ENCODE peak calls at places on chromosomes 4 and X, in eight cellular contexts. One of them, this sample, is unnamed.
A peak's percentile ranks its signal among the peaks of the same experiment; 100 is the strongest.

GRCh38 chr4:176507845-176508533 is 188.2 kb downstream of the SPCS3 start:
- DNase-seq in uterus: no peak
- DNase-seq in fibroblast of lung: no peak
- DNase-seq in NCI-H774: no peak
- DNase-seq in ureter: no peak
- DNase-seq in amniotic stem cell: no peak
- DNase-seq in left kidney: no peak
- DNase-seq in NCI-H1694: no peak
- DNase-seq in this sample: no peak

GRCh38 chr4:25993564-25994185 is 79.7 kb downstream of the SMIM20 start:
- DNase-seq in uterus: no peak
- DNase-seq in ureter: no peak
- DNase-seq in left kidney: peak; percentile 36
- DNase-seq in amniotic stem cell: no peak
- DNase-seq in NCI-H774: no peak
- DNase-seq in NCI-H1694: no peak
- DNase-seq in fibroblast of lung: peak; percentile 46
- DNase-seq in this sample: no peak

GRCh38 chrX:19566359-19567141 is 51.2 kb upstream of the MAP3K15 start:
- DNase-seq in fibroblast of lung: peak; percentile 33
- DNase-seq in NCI-H1694: no peak
- DNase-seq in NCI-H774: no peak
- DNase-seq in ureter: no peak
- DNase-seq in uterus: no peak
- DNase-seq in amniotic stem cell: no peak
- DNase-seq in left kidney: peak; percentile 16
- DNase-seq in this sample: no peak

GRCh38 chr4:141730805-141731204 is 94.4 kb downstream of the IL15 start:
- DNase-seq in ureter: no peak
- DNase-seq in fibroblast of lung: peak; percentile 8
- DNase-seq in amniotic stem cell: no peak
- DNase-seq in left kidney: no peak
- DNase-seq in NCI-H1694: no peak
- DNase-seq in uterus: no peak
- DNase-seq in NCI-H774: no peak
- DNase-seq in this sample: no peak

GRCh38 chr4:6673660-6674499 is 19.8 kb upstream of the S100P start:
- DNase-seq in uterus: peak; percentile 95
- DNase-seq in NCI-H1694: no peak
- DNase-seq in amniotic stem cell: peak; percentile 96
- DNase-seq in fibroblast of lung: peak; percentile 98
- DNase-seq in left kidney: peak; percentile 98
- DNase-seq in ureter: peak; percentile 95
- DNase-seq in NCI-H774: peak; percentile 91
- DNase-seq in this sample: peak; percentile 93

GRCh38 chr4:7358100-7358735 is 76.5 kb downstream of the PSAPL1 start:
- DNase-seq in fibroblast of lung: peak; percentile 96
- DNase-seq in NCI-H1694: peak; percentile 77
- DNase-seq in uterus: peak; percentile 35
- DNase-seq in ureter: no peak
- DNase-seq in NCI-H774: no peak
- DNase-seq in left kidney: peak; percentile 75
- DNase-seq in amniotic stem cell: peak; percentile 76
- DNase-seq in this sample: no peak

GRCh38 chr4:61468091-61468720 is 268.1 kb downstream of the ADGRL3 start:
- DNase-seq in NCI-H774: no peak
- DNase-seq in ureter: no peak
- DNase-seq in uterus: no peak
- DNase-seq in NCI-H1694: no peak
- DNase-seq in amniotic stem cell: no peak
- DNase-seq in left kidney: no peak
- DNase-seq in fibroblast of lung: peak; percentile 92
- DNase-seq in this sample: no peak

GRCh38 chrX:118961866-118962560 is 12.4 kb upstream of the LONRF3 start:
- DNase-seq in uterus: no peak
- DNase-seq in ureter: no peak
- DNase-seq in NCI-H774: no peak
- DNase-seq in amniotic stem cell: no peak
- DNase-seq in fibroblast of lung: no peak
- DNase-seq in NCI-H1694: no peak
- DNase-seq in left kidney: no peak
- DNase-seq in this sample: no peak

GRCh38 chr4:14669418-14669817 is 332.9 kb upstream of the CPEB2 start:
- DNase-seq in fibroblast of lung: no peak
- DNase-seq in ureter: no peak
- DNase-seq in amniotic stem cell: no peak
- DNase-seq in NCI-H774: no peak
- DNase-seq in uterus: no peak
- DNase-seq in NCI-H1694: no peak
- DNase-seq in left kidney: no peak
- DNase-seq in this sample: no peak

GRCh38 chr4:106287353-106287969 is 28.5 kb downstream of the TBCK start:
- DNase-seq in amniotic stem cell: peak; percentile 8
- DNase-seq in uterus: no peak
- DNase-seq in ureter: no peak
- DNase-seq in NCI-H774: no peak
- DNase-seq in NCI-H1694: no peak
- DNase-seq in left kidney: peak; percentile 78
- DNase-seq in fibroblast of lung: peak; percentile 69
- DNase-seq in this sample: no peak

GRCh38 chrX:97332963-97333362 is 449.3 kb downstream of the RPA4 start:
- DNase-seq in uterus: no peak
- DNase-seq in left kidney: no peak
- DNase-seq in fibroblast of lung: peak; percentile 27
- DNase-seq in amniotic stem cell: no peak
- DNase-seq in ureter: no peak
- DNase-seq in NCI-H774: no peak
- DNase-seq in NCI-H1694: no peak
- DNase-seq in this sample: no peak

GRCh38 chr4:98688416-98689290 is 30.2 kb upstream of the TSPAN5 start:
- DNase-seq in NCI-H1694: no peak
- DNase-seq in fibroblast of lung: peak; percentile 69
- DNase-seq in ureter: no peak
- DNase-seq in left kidney: no peak
- DNase-seq in uterus: no peak
- DNase-seq in amniotic stem cell: no peak
- DNase-seq in NCI-H774: no peak
- DNase-seq in this sample: no peak

GRCh38 chr4:182555997-182556418 is 312.8 kb downstream of the TENM3 start:
- DNase-seq in NCI-H1694: no peak
- DNase-seq in amniotic stem cell: peak; percentile 76
- DNase-seq in fibroblast of lung: peak; percentile 92
- DNase-seq in NCI-H774: no peak
- DNase-seq in left kidney: peak; percentile 31
- DNase-seq in uterus: no peak
- DNase-seq in ureter: no peak
- DNase-seq in this sample: no peak

GRCh38 chr4:154189346-154189745 is 302.3 kb downstream of the DCHS2 start:
- DNase-seq in left kidney: no peak
- DNase-seq in amniotic stem cell: no peak
- DNase-seq in NCI-H1694: no peak
- DNase-seq in ureter: no peak
- DNase-seq in fibroblast of lung: peak; percentile 4
- DNase-seq in uterus: no peak
- DNase-seq in NCI-H774: no peak
- DNase-seq in this sample: no peak

GRCh38 chr4:27791640-27792039 is 931.0 kb downstream of the STIM2 start:
- DNase-seq in amniotic stem cell: no peak
- DNase-seq in NCI-H774: no peak
- DNase-seq in left kidney: no peak
- DNase-seq in fibroblast of lung: peak; percentile 61
- DNase-seq in NCI-H1694: no peak
- DNase-seq in ureter: no peak
- DNase-seq in uterus: no peak
- DNase-seq in this sample: no peak

GRCh38 chr4:26936284-26937065 is 75.8 kb downstream of the STIM2 start:
- DNase-seq in NCI-H774: no peak
- DNase-seq in uterus: no peak
- DNase-seq in amniotic stem cell: no peak
- DNase-seq in left kidney: peak; percentile 9
- DNase-seq in ureter: no peak
- DNase-seq in NCI-H1694: no peak
- DNase-seq in fibroblast of lung: peak; percentile 56
- DNase-seq in this sample: no peak

GRCh38 chrX:115266300-115266699 is 23.2 kb upstream of the LUZP4 start:
- DNase-seq in NCI-H1694: no peak
- DNase-seq in uterus: no peak
- DNase-seq in amniotic stem cell: no peak
- DNase-seq in ureter: no peak
- DNase-seq in NCI-H774: no peak
- DNase-seq in fibroblast of lung: peak; percentile 10
- DNase-seq in left kidney: no peak
- DNase-seq in this sample: no peak

GRCh38 chr4:37549003-37549402 is 137.2 kb downstream of the RELL1 start:
- DNase-seq in uterus: no peak
- DNase-seq in left kidney: no peak
- DNase-seq in fibroblast of lung: peak; percentile 96
- DNase-seq in ureter: no peak
- DNase-seq in NCI-H1694: no peak
- DNase-seq in amniotic stem cell: no peak
- DNase-seq in NCI-H774: no peak
- DNase-seq in this sample: no peak

GRCh38 chr4:42282081-42282901 is 115.0 kb upstream of the SHISA3 start:
- DNase-seq in NCI-H774: peak; percentile 73
- DNase-seq in NCI-H1694: peak; percentile 85
- DNase-seq in fibroblast of lung: peak; percentile 30
- DNase-seq in amniotic stem cell: no peak
- DNase-seq in ureter: peak; percentile 61
- DNase-seq in left kidney: peak; percentile 95
- DNase-seq in uterus: peak; percentile 19
- DNase-seq in this sample: peak; percentile 59

GRCh38 chrX:153708415-153708814 is 15.8 kb downstream of the BCAP31 start:
- DNase-seq in ureter: peak; percentile 81
- DNase-seq in uterus: peak; percentile 69
- DNase-seq in fibroblast of lung: peak; percentile 82
- DNase-seq in amniotic stem cell: peak; percentile 26
- DNase-seq in NCI-H1694: peak; percentile 30
- DNase-seq in left kidney: peak; percentile 88
- DNase-seq in NCI-H774: no peak
- DNase-seq in this sample: peak; percentile 83

GRCh38 chr4:89674876-89675459 is 162.0 kb downstream of the SNCA start:
- DNase-seq in ureter: no peak
- DNase-seq in fibroblast of lung: no peak
- DNase-seq in uterus: no peak
- DNase-seq in NCI-H1694: no peak
- DNase-seq in amniotic stem cell: no peak
- DNase-seq in NCI-H774: peak; percentile 53
- DNase-seq in left kidney: no peak
- DNase-seq in this sample: no peak

GRCh38 chrX:41167888-41168287 is 82.6 kb downstream of the USP9X start:
- DNase-seq in left kidney: no peak
- DNase-seq in fibroblast of lung: no peak
- DNase-seq in NCI-H774: no peak
- DNase-seq in NCI-H1694: no peak
- DNase-seq in uterus: no peak
- DNase-seq in ureter: no peak
- DNase-seq in amniotic stem cell: no peak
- DNase-seq in this sample: no peak

GRCh38 chr4:24971192-24971591 is 58.4 kb upstream of the CCDC149 start:
- DNase-seq in amniotic stem cell: no peak
- DNase-seq in NCI-H1694: no peak
- DNase-seq in left kidney: no peak
- DNase-seq in uterus: no peak
- DNase-seq in fibroblast of lung: no peak
- DNase-seq in ureter: no peak
- DNase-seq in NCI-H774: no peak
- DNase-seq in this sample: no peak

GRCh38 chr4:183471960-183472708 is 27.7 kb downstream of the CDKN2AIP start:
- DNase-seq in uterus: peak; percentile 82
- DNase-seq in ureter: peak; percentile 90
- DNase-seq in NCI-H1694: peak; percentile 59
- DNase-seq in left kidney: peak; percentile 92
- DNase-seq in amniotic stem cell: peak; percentile 86
- DNase-seq in NCI-H774: peak; percentile 30
- DNase-seq in fibroblast of lung: peak; percentile 53
- DNase-seq in this sample: peak; percentile 93

GRCh38 chrX:68511255-68511654 is 12.4 kb downstream of the YIPF6 start:
- DNase-seq in uterus: no peak
- DNase-seq in amniotic stem cell: peak; percentile 36
- DNase-seq in ureter: peak; percentile 47
- DNase-seq in fibroblast of lung: peak; percentile 20
- DNase-seq in left kidney: peak; percentile 64
- DNase-seq in NCI-H774: no peak
- DNase-seq in NCI-H1694: peak; percentile 8
- DNase-seq in this sample: peak; percentile 65

GRCh38 chr4:71266090-71266794 is 72.6 kb upstream of the SLC4A4 start:
- DNase-seq in fibroblast of lung: peak; percentile 94
- DNase-seq in NCI-H1694: no peak
- DNase-seq in amniotic stem cell: peak; percentile 37
- DNase-seq in ureter: no peak
- DNase-seq in uterus: no peak
- DNase-seq in left kidney: no peak
- DNase-seq in NCI-H774: no peak
- DNase-seq in this sample: no peak

GRCh38 chr4:101332424-101332823 is 14.9 kb downstream of the PPP3CA start:
- DNase-seq in fibroblast of lung: no peak
- DNase-seq in NCI-H1694: no peak
- DNase-seq in ureter: no peak
- DNase-seq in amniotic stem cell: no peak
- DNase-seq in uterus: no peak
- DNase-seq in NCI-H774: no peak
- DNase-seq in left kidney: peak; percentile 19
- DNase-seq in this sample: no peak

GRCh38 chr4:185426960-185427688 is 1.4 kb upstream of the UFSP2 start:
- DNase-seq in uterus: no peak
- DNase-seq in amniotic stem cell: no peak
- DNase-seq in fibroblast of lung: no peak
- DNase-seq in ureter: no peak
- DNase-seq in NCI-H774: no peak
- DNase-seq in NCI-H1694: no peak
- DNase-seq in left kidney: no peak
- DNase-seq in this sample: no peak

GRCh38 chr4:129109965-129110824 is 14.2 kb downstream of the C4orf33 start:
- DNase-seq in uterus: no peak
- DNase-seq in amniotic stem cell: no peak
- DNase-seq in NCI-H774: no peak
- DNase-seq in left kidney: no peak
- DNase-seq in fibroblast of lung: no peak
- DNase-seq in ureter: no peak
- DNase-seq in NCI-H1694: no peak
- DNase-seq in this sample: no peak

GRCh38 chrX:77505227-77505626 is 58.0 kb downstream of the FGF16 start:
- DNase-seq in fibroblast of lung: peak; percentile 46
- DNase-seq in ureter: no peak
- DNase-seq in NCI-H774: no peak
- DNase-seq in left kidney: no peak
- DNase-seq in NCI-H1694: no peak
- DNase-seq in amniotic stem cell: no peak
- DNase-seq in uterus: no peak
- DNase-seq in this sample: no peak

GRCh38 chr4:25953740-25954139 is 39.7 kb downstream of the SMIM20 start:
- DNase-seq in ureter: no peak
- DNase-seq in left kidney: peak; percentile 57
- DNase-seq in uterus: no peak
- DNase-seq in NCI-H774: no peak
- DNase-seq in NCI-H1694: no peak
- DNase-seq in fibroblast of lung: peak; percentile 64
- DNase-seq in amniotic stem cell: no peak
- DNase-seq in this sample: no peak

GRCh38 chr4:95045429-95045828 is 287.7 kb downstream of the BMPR1B start:
- DNase-seq in left kidney: peak; percentile 35
- DNase-seq in amniotic stem cell: peak; percentile 32
- DNase-seq in ureter: no peak
- DNase-seq in uterus: no peak
- DNase-seq in fibroblast of lung: peak; percentile 45
- DNase-seq in NCI-H1694: no peak
- DNase-seq in NCI-H774: no peak
- DNase-seq in this sample: no peak

GRCh38 chrX:22629105-22629725 is 356.5 kb downstream of the CBLL2 start:
- DNase-seq in amniotic stem cell: no peak
- DNase-seq in ureter: no peak
- DNase-seq in left kidney: no peak
- DNase-seq in NCI-H774: no peak
- DNase-seq in fibroblast of lung: peak; percentile 82
- DNase-seq in uterus: no peak
- DNase-seq in NCI-H1694: no peak
- DNase-seq in this sample: no peak

GRCh38 chr4:68176904-68177303 is 47.2 kb upstream of the TMPRSS11F start:
- DNase-seq in uterus: no peak
- DNase-seq in fibroblast of lung: no peak
- DNase-seq in NCI-H1694: no peak
- DNase-seq in ureter: no peak
- DNase-seq in amniotic stem cell: no peak
- DNase-seq in left kidney: no peak
- DNase-seq in NCI-H774: no peak
- DNase-seq in this sample: no peak